ENCODE peak calls at places on chromosomes 12 and 14, in six cellular contexts. I is A549, T is lung, N is psoas muscle, L is GM12865, G is progenitor cell of endocrine pancreas. D is an unnamed sample.

GRCh38 chr12:40086471-40086870 is 19.4 kb downstream of the SLC2A13 start:
- DNase-seq in I (no peak), T (no peak), N (no peak), L (no peak), G (no peak), D (no peak)

GRCh38 chr12:79933580-79934264 is 1.2 kb downstream of the PPP1R12A start:
- DNase-seq in I (no peak), T (no peak), N (no peak), L (peak), G (no peak), D (no peak)

GRCh38 chr14:85187521-85187920 is 342.4 kb upstream of the FLRT2 start:
- DNase-seq in I (no peak), T (no peak), N (no peak), L (no peak), G (no peak), D (no peak)

GRCh38 chr14:96400495-96400894 is 8.6 kb downstream of the AK7 start:
- DNase-seq in I (no peak), T (no peak), N (no peak), L (no peak), G (no peak), D (no peak)

GRCh38 chr14:68682166-68683103 is 110.4 kb downstream of the ZFP36L1 start:
- DNase-seq in I (peak), T (peak), N (no peak), L (peak), G (no peak), D (peak)

GRCh38 chr12:100672075-100672592 is 98.7 kb downstream of the GAS2L3 start:
- DNase-seq in I (peak), T (no peak), N (peak), L (peak), G (no peak), D (peak)

GRCh38 chr14:82689948-82690347 is 1156.3 kb upstream of the SEL1L start:
- DNase-seq in I (no peak), T (no peak), N (no peak), L (no peak), G (no peak), D (no peak)

GRCh38 chr12:41277019-41277770 is 89.1 kb downstream of the PDZRN4 start:
- DNase-seq in I (peak), T (no peak), N (no peak), L (peak), G (no peak), D (peak)

GRCh38 chr12:26090853-26091510 is 33.9 kb downstream of the BHLHE41 start:
- DNase-seq in I (no peak), T (no peak), N (no peak), L (no peak), G (no peak), D (no peak)

GRCh38 chr12:101829639-101830390 is 944 bp downstream of the GNPTAB start:
- DNase-seq in I (no peak), T (no peak), N (no peak), L (peak), G (no peak), D (no peak)

GRCh38 chr12:110687770-110688169 is 1.1 kb downstream of the HVCN1 start:
- DNase-seq in I (no peak), T (no peak), N (no peak), L (peak), G (no peak), D (no peak)

GRCh38 chr12:68451261-68452091 is 119.3 kb upstream of the MDM1 start:
- DNase-seq in I (no peak), T (peak), N (no peak), L (peak), G (no peak), D (peak)

GRCh38 chr12:103401421-103401820 is 94.3 kb downstream of the C12orf42 start:
- DNase-seq in I (no peak), T (no peak), N (no peak), L (no peak), G (no peak), D (no peak)

GRCh38 chr12:69241444-69242092 is 2.2 kb downstream of the CPSF6 start:
- DNase-seq in I (no peak), T (no peak), N (no peak), L (no peak), G (no peak), D (no peak)

GRCh38 chr12:104619305-104619704 is 162.6 kb downstream of the CHST11 start:
- DNase-seq in I (no peak), T (no peak), N (no peak), L (no peak), G (no peak), D (no peak)

GRCh38 chr12:88579941-88580871 is at the start of gene KITLG:
- DNase-seq in I (peak), T (peak), N (peak), L (peak), G (peak), D (peak)

GRCh38 chr12:47843226-47843980 is 23.7 kb upstream of the HDAC7 start:
- DNase-seq in I (no peak), T (no peak), N (no peak), L (no peak), G (no peak), D (no peak)

GRCh38 chr14:99554757-99555531 is 49.1 kb downstream of the CCDC85C start:
- DNase-seq in I (no peak), T (peak), N (no peak), L (no peak), G (no peak), D (no peak)

GRCh38 chr12:6384499-6385436 is 806 bp downstream of the LTBR start:
- DNase-seq in I (no peak), T (no peak), N (no peak), L (no peak), G (no peak), D (no peak)

GRCh38 chr12:128859311-128859710 is 6.0 kb downstream of the GLT1D1 start:
- DNase-seq in I (no peak), T (no peak), N (no peak), L (no peak), G (no peak), D (no peak)

GRCh38 chr14:104243200-104243599 is 104.8 kb downstream of the KIF26A start:
- DNase-seq in I (no peak), T (no peak), N (no peak), L (no peak), G (no peak), D (no peak)

GRCh38 chr12:15538881-15539280 is 216.6 kb downstream of the PTPRO start:
- DNase-seq in I (no peak), T (no peak), N (no peak), L (no peak), G (no peak), D (no peak)

GRCh38 chr12:108833757-108834472 is 23.5 kb downstream of the SSH1 start:
- DNase-seq in I (no peak), T (no peak), N (peak), L (no peak), G (no peak), D (no peak)

GRCh38 chr14:70555890-70556289 is 21.1 kb upstream of the ADAM20 start:
- DNase-seq in I (no peak), T (no peak), N (no peak), L (no peak), G (no peak), D (no peak)

GRCh38 chr14:69571879-69572633 is 2.6 kb downstream of the CCDC177 start:
- DNase-seq in I (no peak), T (no peak), N (no peak), L (no peak), G (peak), D (no peak)

GRCh38 chr14:74793506-74794155 is 30.5 kb downstream of the YLPM1 start:
- DNase-seq in I (peak), T (no peak), N (no peak), L (no peak), G (no peak), D (no peak)

GRCh38 chr12:124461241-124461673 is 106.2 kb downstream of the NCOR2 start:
- DNase-seq in I (no peak), T (no peak), N (no peak), L (no peak), G (no peak), D (no peak)

GRCh38 chr12:52539024-52539820 is 13.7 kb downstream of the KRT71 start:
- DNase-seq in I (peak), T (no peak), N (no peak), L (no peak), G (no peak), D (no peak)

GRCh38 chr14:91310620-91311283 is 66.2 kb upstream of the GPR68 start:
- DNase-seq in I (no peak), T (no peak), N (no peak), L (no peak), G (no peak), D (no peak)

GRCh38 chr14:91313154-91313850 is 68.8 kb upstream of the GPR68 start:
- DNase-seq in I (no peak), T (no peak), N (no peak), L (no peak), G (no peak), D (no peak)

GRCh38 chr14:91309756-91310280 is 65.3 kb upstream of the GPR68 start:
- DNase-seq in I (no peak), T (no peak), N (no peak), L (no peak), G (no peak), D (no peak)

GRCh38 chr14:91313852-91314251 is 69.3 kb upstream of the GPR68 start:
- DNase-seq in I (no peak), T (no peak), N (no peak), L (no peak), G (no peak), D (no peak)

GRCh38 chr14:91311284-91311662 is 66.8 kb upstream of the GPR68 start:
- DNase-seq in I (no peak), T (no peak), N (no peak), L (peak), G (no peak), D (no peak)
- TF ChIP-seq CTCF in I (no peak), T (no peak), N (no peak), L (no peak), G (no peak), D (no peak)

DNA sequence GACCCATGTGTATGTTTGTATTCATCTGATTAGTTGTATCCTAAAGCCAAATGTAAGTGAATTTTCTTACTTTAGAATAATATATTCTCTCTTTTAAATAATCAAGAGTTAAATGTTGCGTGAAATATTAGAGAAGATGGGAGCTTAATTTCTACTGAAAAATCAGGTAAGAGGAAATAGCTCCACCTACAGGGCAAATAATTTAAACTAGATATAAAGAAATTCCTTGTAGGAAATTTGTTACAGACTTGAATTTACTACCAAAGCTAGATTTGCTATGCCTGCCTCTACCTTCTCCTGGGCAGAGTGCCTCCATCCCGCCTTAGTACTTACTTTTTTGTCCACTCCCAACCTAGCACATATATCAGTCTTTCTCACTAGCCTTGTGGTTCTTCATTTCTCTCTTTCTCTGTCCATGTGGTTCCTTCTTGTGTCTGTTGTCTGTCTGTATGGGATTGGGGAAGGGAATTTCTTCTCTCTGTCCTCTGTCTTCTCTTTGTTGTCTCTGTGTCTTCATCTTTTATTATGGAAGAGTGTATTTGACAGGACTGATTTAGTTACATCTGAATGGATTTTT is 44.7 kb downstream of the PALS1 start:
- DNase-seq in I (peak), T (no peak), N (no peak), L (peak), G (no peak), D (peak)
- TF ChIP-seq CTCF in I (peak), T (peak), N (peak), L (peak), G (peak), D (peak)

DNA sequence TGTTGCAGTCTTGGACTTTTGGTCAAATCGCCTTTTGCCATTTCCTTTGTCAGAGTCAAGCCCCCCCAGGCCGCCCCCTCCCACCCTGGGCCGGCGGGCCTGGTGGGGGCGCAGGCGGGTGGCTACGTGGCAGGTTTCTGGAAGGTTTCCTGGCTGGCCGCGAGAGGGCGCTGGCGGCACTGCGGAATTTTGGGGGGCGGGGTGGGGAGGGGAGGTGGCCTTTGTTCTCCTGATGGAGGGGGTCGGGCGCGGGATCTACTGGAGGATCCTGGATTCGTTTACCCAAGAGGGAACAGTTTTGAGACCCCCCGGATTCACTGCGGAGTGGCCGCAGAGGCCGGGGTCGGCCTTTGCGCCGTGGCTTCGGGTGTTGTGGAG is 1.2 kb downstream of the MEG3 start:
- DNase-seq in I (no peak), T (no peak), N (no peak), L (no peak), G (no peak), D (no peak)
- TF ChIP-seq CTCF in I (peak), T (no peak), N (no peak), L (peak), G (no peak), D (no peak)

DNA sequence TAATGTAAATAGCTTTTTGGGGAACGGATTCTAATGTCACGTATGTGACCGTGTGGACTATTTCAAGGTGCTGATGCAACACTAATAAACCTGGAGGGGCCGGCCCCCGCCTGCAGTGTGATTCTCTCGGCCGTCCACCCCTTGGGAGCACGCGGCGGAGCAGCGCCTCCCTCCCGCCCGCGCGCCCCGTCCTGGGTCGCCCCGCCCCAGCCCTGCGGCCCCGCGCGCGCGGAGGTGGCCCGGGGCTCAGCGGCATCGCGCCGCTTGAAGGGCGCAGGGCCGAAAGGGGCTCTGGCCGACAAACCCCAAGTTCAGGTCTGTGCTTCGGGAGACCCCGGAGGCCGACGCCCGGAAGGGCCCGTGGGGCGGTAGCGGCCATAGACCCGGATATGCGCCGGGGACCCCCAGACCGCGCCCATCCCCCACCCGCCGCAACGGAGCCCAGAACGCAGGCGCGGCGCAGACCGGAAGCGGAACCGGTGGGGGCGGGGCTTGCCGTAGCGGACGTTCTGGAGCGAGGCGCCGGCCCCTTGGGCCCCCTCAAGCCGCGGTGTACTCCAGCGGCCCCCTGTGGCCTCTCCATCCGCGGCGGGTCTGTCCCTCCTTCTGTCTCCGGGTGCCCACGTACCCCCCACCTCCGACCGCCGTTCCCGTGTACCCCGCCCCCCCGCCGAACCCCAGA is at the start of gene TEX22:
- DNase-seq in I (peak), T (peak), N (peak), L (peak), G (peak), D (peak)
- TF ChIP-seq CTCF in I (no peak), T (no peak), N (peak), L (peak), G (peak), D (peak)

GRCh38 chr14:90383126-90383730 is 13.6 kb upstream of the CALM1 start:
- DNase-seq in I (peak), T (peak), N (peak), L (peak), G (peak), D (peak)
- TF ChIP-seq CTCF in I (no peak), T (peak), N (no peak), L (peak), G (no peak), D (no peak)

GRCh38 chr12:30064906-30065305 is 281.2 kb upstream of the TMTC1 start:
- DNase-seq in I (no peak), T (no peak), N (no peak), L (no peak), G (no peak), D (no peak)
- TF ChIP-seq CTCF in I (no peak), T (no peak), N (no peak), L (no peak), G (no peak), D (no peak)

GRCh38 chr12:8909752-8910151 is 4.6 kb upstream of the PHC1 start:
- DNase-seq in I (no peak), T (no peak), N (no peak), L (no peak), G (no peak), D (no peak)

GRCh38 chr12:8914716-8915526 is 612 bp downstream of the PHC1 start:
- DNase-seq in I (peak), T (peak), N (peak), L (peak), G (peak), D (peak)

GRCh38 chr12:8913702-8914032 is 642 bp upstream of the PHC1 start:
- DNase-seq in I (no peak), T (no peak), N (no peak), L (no peak), G (no peak), D (no peak)

GRCh38 chr12:8911606-8912268 is 2.6 kb upstream of the PHC1 start:
- DNase-seq in I (no peak), T (no peak), N (no peak), L (no peak), G (no peak), D (no peak)

DNA sequence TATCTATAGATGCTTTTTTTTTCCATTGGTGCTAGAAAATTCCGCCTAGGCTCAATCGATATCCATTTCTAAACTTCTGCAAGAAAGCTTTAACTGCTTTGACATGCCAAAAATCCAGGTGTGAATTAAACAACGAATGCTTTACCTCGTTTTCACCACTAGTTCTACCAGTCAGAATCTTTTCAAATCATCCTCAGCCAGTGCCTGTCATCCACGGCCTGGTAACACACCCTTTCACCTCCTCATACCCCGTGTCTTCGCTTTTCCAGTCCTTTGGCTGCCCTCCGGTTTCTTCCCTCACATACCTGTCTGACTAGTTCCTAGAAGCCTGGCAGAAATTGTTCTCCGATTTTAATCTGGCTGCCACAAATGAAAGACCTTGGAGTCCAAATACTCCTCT is 1.4 kb upstream of the PHC1 start:
- DNase-seq in I (peak), T (no peak), N (no peak), L (peak), G (no peak), D (no peak)
- TF ChIP-seq CTCF in I (no peak), T (no peak), N (no peak), L (peak), G (peak), D (no peak)

DNA sequence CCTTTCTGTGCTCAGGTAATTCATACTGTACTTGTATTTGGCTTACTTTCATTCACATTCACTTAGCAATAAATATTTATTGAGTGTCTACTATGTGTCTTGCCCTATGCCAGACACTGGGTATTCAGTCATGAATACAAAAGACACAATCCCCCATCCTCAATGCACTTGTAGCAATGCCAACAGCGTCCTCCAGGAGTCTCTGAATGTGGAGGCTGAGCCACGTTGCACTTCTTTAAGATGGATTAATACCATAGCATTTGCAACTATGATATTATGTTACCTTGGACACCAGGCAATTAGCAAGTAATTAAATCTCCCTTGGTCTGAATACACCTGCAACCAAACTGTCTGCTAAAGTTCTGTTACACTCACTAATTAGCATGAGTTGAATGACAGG is 58.8 kb downstream of the OTX2 start:
- DNase-seq in I (peak), T (no peak), N (no peak), L (no peak), G (no peak), D (no peak)
- TF ChIP-seq CTCF in I (no peak), T (no peak), N (no peak), L (no peak), G (peak), D (no peak)

GRCh38 chr14:22598099-22598895 is at the start of gene ABHD4:
- DNase-seq in I (peak), T (peak), N (peak), L (peak), G (peak), D (peak)
- TF ChIP-seq CTCF in I (no peak), T (no peak), N (no peak), L (no peak), G (no peak), D (no peak)